ENCODE peak calls at places on chromosomes 13 and 19, in four cellular contexts. W, G, V and M are unnamed samples.

GRCh38 chr19:1563251-1563650 is 4.9 kb downstream of the MEX3D start:
- DNase-seq in G (no peak), V (no peak), W (no peak), M (no peak)

GRCh38 chr19:31448221-31448657 is 99.0 kb upstream of the TSHZ3 start:
- DNase-seq in G (no peak), V (no peak), W (no peak), M (no peak)

GRCh38 chr13:92547256-92547655 is 679.4 kb upstream of the GPC6 start:
- DNase-seq in V (no peak), G (no peak), W (no peak), M (no peak)

GRCh38 chr19:41893899-41894298 is 10.9 kb downstream of the ARHGEF1 start:
- DNase-seq in G (peak), V (no peak), W (no peak), M (peak)

GRCh38 chr19:49911381-49912145 is 14.9 kb upstream of the IL4I1 start:
- DNase-seq in V (no peak), G (no peak), W (no peak), M (no peak)

GRCh38 chr13:49108204-49108603 is 111.9 kb upstream of the MLNR start:
- DNase-seq in G (no peak), V (no peak), W (no peak), M (no peak)

GRCh38 chr13:21670006-21670882 is 629 bp upstream of the FGF9 start:
- DNase-seq in V (no peak), W (peak), G (peak), M (peak)

GRCh38 chr19:3154957-3155736 is 19.3 kb downstream of the GNA15 start:
- DNase-seq in G (no peak), V (peak), W (no peak), M (no peak)

GRCh38 chr19:50795665-50796073 is 5.5 kb downstream of the ACP4 start:
- DNase-seq in G (no peak), W (no peak), V (no peak), M (no peak)

GRCh38 chr19:49335071-49335783 is at the start of gene CD37:
- DNase-seq in G (peak), V (peak), W (no peak), M (peak)

GRCh38 chr19:33785795-33786194 is 10.9 kb upstream of the KCTD15 start:
- DNase-seq in V (no peak), G (no peak), W (no peak), M (no peak)